ENCODE peak calls at places on chromosomes 13 and 19, in ten cellular contexts. K is frontal cortex; E is Karpas-422; D is skeletal muscle cell; N is nephron progenitor cell; O is fibroblast of the conjunctiva; Z is anterior cingulate cortex; G is T47D; U is lower leg skin; P is activated T-cell treated with anti-CD3 and anti-CD28 coated beads, Interleukin-2, amount 50 U/mL, for 48 hours. X is an unnamed sample.

GRCh38 chr19:47573076-47574026 is at the start of gene ZNF541:
- DNase-seq in K (peak; percentile 76), E (no peak), D (peak; percentile 11), N (no peak), O (no peak), Z (peak; percentile 80), G (peak; percentile 53), U (peak; percentile 93), P (peak; percentile 83), X (peak; percentile 15)

GRCh38 chr13:97226788-97227627 is 4.9 kb downstream of the MBNL2 start:
- DNase-seq in K (no peak), E (no peak), D (no peak), N (no peak), O (no peak), Z (no peak), G (no peak), U (no peak), P (peak; percentile 49), X (no peak)

GRCh38 chr19:40632311-40633036 is 31.3 kb downstream of the LTBP4 start:
- DNase-seq in K (no peak), E (no peak), D (no peak), N (no peak), O (no peak), Z (no peak), G (no peak), U (no peak), P (no peak), X (no peak)

GRCh38 chr19:49860716-49861100 is 6.7 kb downstream of the PNKP start:
- DNase-seq in K (no peak), E (no peak), D (no peak), N (no peak), O (no peak), Z (no peak), G (no peak), U (no peak), P (no peak), X (no peak)

GRCh38 chr19:50875795-50876422 is 2.7 kb downstream of the KLK2 start:
- DNase-seq in K (no peak), E (no peak), D (no peak), N (no peak), O (no peak), Z (no peak), G (no peak), U (no peak), P (no peak), X (no peak)

GRCh38 chr13:67140006-67140405 is 90.1 kb downstream of the PCDH9 start:
- DNase-seq in K (no peak), E (no peak), D (no peak), N (no peak), O (no peak), Z (no peak), G (no peak), U (no peak), P (no peak), X (no peak)

GRCh38 chr19:48964205-48965032 is 690 bp upstream of the FTL start:
- DNase-seq in K (no peak), E (no peak), D (no peak), N (no peak), O (no peak), Z (peak; percentile 54), G (no peak), U (no peak), P (no peak), X (no peak)

GRCh38 chr13:104310861-104311260 is 1244.6 kb upstream of the SLC10A2 start:
- DNase-seq in K (no peak), E (no peak), D (no peak), N (no peak), O (no peak), Z (no peak), G (no peak), U (no peak), P (no peak), X (no peak)

GRCh38 chr13:40666905-40667621 is 622 bp upstream of the FOXO1 start:
- DNase-seq in K (peak; percentile 39), E (peak; percentile 80), D (no peak), N (peak; percentile 76), O (no peak), Z (no peak), G (peak; percentile 85), U (peak; percentile 92), P (peak; percentile 62), X (peak; percentile 43)

GRCh38 chr13:61432029-61432428 is 16.4 kb upstream of the PCDH20 start:
- DNase-seq in K (no peak), E (no peak), D (no peak), N (no peak), O (no peak), Z (no peak), G (no peak), U (no peak), P (no peak), X (no peak)

GRCh38 chr13:48775285-48775684 is 121.6 kb downstream of the CYSLTR2 start:
- DNase-seq in K (no peak), E (no peak), D (no peak), N (no peak), O (no peak), Z (no peak), G (no peak), U (no peak), P (no peak), X (no peak)

GRCh38 chr19:38190793-38191192 is 33.2 kb downstream of the DPF1 start:
- DNase-seq in K (no peak), E (no peak), D (no peak), N (no peak), O (no peak), Z (no peak), G (no peak), U (no peak), P (no peak), X (no peak)

GRCh38 chr19:17496337-17496997 is 15.0 kb upstream of the PGLS start:
- DNase-seq in K (no peak), E (peak; percentile 96), D (no peak), N (peak; percentile 77), O (peak; percentile 47), Z (peak; percentile 17), G (peak; percentile 64), U (peak; percentile 93), P (peak; percentile 91), X (no peak)

GRCh38 chr13:20801704-20802103 is 27.9 kb upstream of the EEF1AKMT1 start:
- DNase-seq in K (no peak), E (no peak), D (no peak), N (no peak), O (no peak), Z (no peak), G (no peak), U (no peak), P (no peak), X (no peak)

GRCh38 chr13:95176611-95177259 is 124.5 kb downstream of the ABCC4 start:
- DNase-seq in K (no peak), E (no peak), D (no peak), N (no peak), O (no peak), Z (no peak), G (no peak), U (no peak), P (no peak), X (no peak)

GRCh38 chr19:46416077-46416709 is 2.8 kb upstream of the CCDC8 start:
- DNase-seq in K (peak; percentile 75), E (no peak), D (peak; percentile 67), N (peak; percentile 99), O (peak; percentile 80), Z (peak; percentile 81), G (peak; percentile 54), U (no peak), P (peak; percentile 53), X (no peak)

GRCh38 chr13:40651866-40652587 is 14.4 kb downstream of the FOXO1 start:
- DNase-seq in K (no peak), E (peak; percentile 78), D (no peak), N (no peak), O (no peak), Z (no peak), G (no peak), U (no peak), P (no peak), X (no peak)

GRCh38 chr13:31896427-31896826 is 135.1 kb upstream of the FRY start:
- DNase-seq in K (no peak), E (no peak), D (peak; percentile 94), N (no peak), O (peak; percentile 51), Z (no peak), G (no peak), U (no peak), P (no peak), X (no peak)

GRCh38 chr19:51521796-51522195 is 9.7 kb downstream of the SIGLEC6 start:
- DNase-seq in K (no peak), E (no peak), D (no peak), N (no peak), O (no peak), Z (no peak), G (no peak), U (no peak), P (no peak), X (no peak)

GRCh38 chr13:109764474-109765292 is 21.7 kb downstream of the IRS2 start:
- DNase-seq in K (no peak), E (no peak), D (no peak), N (no peak), O (no peak), Z (no peak), G (no peak), U (no peak), P (peak; percentile 31), X (peak; percentile 38)

GRCh38 chr19:2049741-2050348 is 1.2 kb downstream of the MKNK2 start:
- DNase-seq in K (peak; percentile 79), E (peak; percentile 90), D (no peak), N (peak; percentile 53), O (no peak), Z (peak; percentile 76), G (peak; percentile 43), U (peak; percentile 96), P (peak; percentile 74), X (peak; percentile 85)

GRCh38 chr13:79492918-79493594 is 12.1 kb downstream of the NDFIP2 start:
- DNase-seq in K (no peak), E (no peak), D (no peak), N (no peak), O (no peak), Z (no peak), G (no peak), U (no peak), P (no peak), X (no peak)

GRCh38 chr13:45751882-45752281 is 49.8 kb downstream of the CBY2 start:
- DNase-seq in K (no peak), E (no peak), D (no peak), N (no peak), O (no peak), Z (no peak), G (no peak), U (no peak), P (no peak), X (no peak)

GRCh38 chr13:43936630-43937029 is 56.9 kb downstream of the LACC1 start:
- DNase-seq in K (no peak), E (no peak), D (no peak), N (no peak), O (no peak), Z (no peak), G (no peak), U (no peak), P (no peak), X (no peak)

X was measured in gastrocnemius medialis.